ENCODE peak calls at places on chromosomes 12 and 14, in eight cellular contexts. N is mammary epithelial cell; L is IMR-90; F is CD4-positive, alpha-beta memory T cell; G is tibial artery; Y is GM23248; B is CD8-positive, alpha-beta memory T cell; R is psoas muscle. M is an unnamed sample.

GRCh38 chr12:93766802-93767523 is 89.8 kb downstream of the CRADD start:
- DNase-seq in N (peak; percentile 61), L (peak; percentile 76), F (peak; percentile 33), G (no peak), Y (peak; percentile 83), B (peak; percentile 6), R (no peak), M (peak; percentile 60)

GRCh38 chr12:93883436-93884154 is 206.4 kb downstream of the CRADD start:
- DNase-seq in N (no peak), L (peak; percentile 85), F (no peak), G (no peak), Y (peak; percentile 91), B (no peak), R (no peak), M (no peak)

GRCh38 chr14:102320033-102320660 is 601 bp downstream of the ZNF839 start:
- DNase-seq in N (peak; percentile 24), L (peak; percentile 56), F (no peak), G (peak; percentile 78), Y (peak; percentile 88), B (peak; percentile 46), R (peak; percentile 59), M (peak; percentile 30)

GRCh38 chr14:94412671-94413638 is 24.6 kb upstream of the SERPINA1 start:
- DNase-seq in N (peak; percentile 51), L (no peak), F (no peak), G (no peak), Y (no peak), B (no peak), R (no peak), M (no peak)

GRCh38 chr14:22650960-22651521 is 6.9 kb upstream of the OR6J1 start:
- DNase-seq in N (peak; percentile 71), L (no peak), F (no peak), G (no peak), Y (peak; percentile 44), B (no peak), R (no peak), M (no peak)

GRCh38 chr12:8947737-8948136 is 1.7 kb downstream of the M6PR start:
- DNase-seq in N (no peak), L (no peak), F (no peak), G (no peak), Y (peak; percentile 4), B (no peak), R (no peak), M (no peak)

GRCh38 chr12:2924019-2924418 is 33.3 kb downstream of the TULP3 start:
- DNase-seq in N (peak; percentile 12), L (peak; percentile 68), F (no peak), G (peak; percentile 12), Y (peak; percentile 51), B (no peak), R (no peak), M (no peak)

GRCh38 chr14:57057803-57058202 is 210.9 kb downstream of the EXOC5 start:
- DNase-seq in N (no peak), L (no peak), F (no peak), G (no peak), Y (no peak), B (no peak), R (no peak), M (no peak)

GRCh38 chr14:81474156-81474492 is 59.5 kb downstream of the SEL1L start:
- DNase-seq in N (no peak), L (no peak), F (peak; percentile 22), G (no peak), Y (no peak), B (peak; percentile 10), R (no peak), M (no peak)

GRCh38 chr12:65602579-65603295 is 221.5 kb upstream of the HMGA2 start:
- DNase-seq in N (peak; percentile 94), L (peak; percentile 97), F (no peak), G (peak; percentile 84), Y (peak; percentile 97), B (no peak), R (peak; percentile 70), M (peak; percentile 75)

GRCh38 chr12:107374136-107374535 is 280.8 kb upstream of the CRY1 start:
- DNase-seq in N (no peak), L (no peak), F (no peak), G (no peak), Y (no peak), B (peak; percentile 29), R (no peak), M (no peak)

DNA sequence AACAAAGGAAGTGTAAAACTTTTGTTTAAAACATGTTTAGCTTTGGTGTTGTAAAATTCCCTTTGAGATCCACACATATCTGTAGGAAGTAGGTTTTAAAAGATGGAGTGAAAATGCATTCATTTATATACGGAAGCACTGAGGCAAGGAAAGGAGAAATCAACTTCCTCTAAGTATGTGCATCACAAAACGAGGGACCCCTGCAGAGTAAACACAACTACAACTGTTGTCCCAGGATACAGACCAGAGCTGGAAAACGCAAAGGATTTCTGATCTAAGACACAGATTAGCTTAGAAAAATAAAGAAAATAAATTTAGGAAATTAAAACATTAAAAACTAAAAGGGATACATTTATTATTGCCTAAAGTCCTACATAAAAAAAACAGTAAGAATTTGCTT is 297.6 kb downstream of the MED13L start:
- DNase-seq in N (no peak), L (no peak), F (no peak), G (no peak), Y (no peak), B (no peak), R (no peak), M (no peak)
- H3K27ac ChIP-seq in N (no peak overlapping the region), L (no peak overlapping the region), F (no peak overlapping the region), G (peak overlapping the region; percentile 2), Y (no peak overlapping the region), B (no peak overlapping the region), R (no peak overlapping the region), M (no peak overlapping the region)

GRCh38 chr12:6699259-6699988 is 1.2 kb downstream of the PIANP start:
- DNase-seq in N (no peak), L (no peak), F (no peak), G (no peak), Y (peak; percentile 20), B (no peak), R (no peak), M (no peak)

GRCh38 chr12:6700646-6701051 is at the start of gene PIANP:
- DNase-seq in N (no peak), L (peak; percentile 21), F (peak; percentile 61), G (no peak), Y (peak; percentile 73), B (peak; percentile 43), R (peak; percentile 41), M (no peak)

GRCh38 chr12:6703631-6704030 is 3.0 kb upstream of the PIANP start:
- DNase-seq in N (no peak), L (peak; percentile 41), F (no peak), G (no peak), Y (peak; percentile 46), B (no peak), R (no peak), M (no peak)

GRCh38 chr12:6699989-6700645 is 498 bp downstream of the PIANP start:
- DNase-seq in N (no peak), L (no peak), F (no peak), G (no peak), Y (peak; percentile 34), B (no peak), R (no peak), M (no peak)

DNA sequence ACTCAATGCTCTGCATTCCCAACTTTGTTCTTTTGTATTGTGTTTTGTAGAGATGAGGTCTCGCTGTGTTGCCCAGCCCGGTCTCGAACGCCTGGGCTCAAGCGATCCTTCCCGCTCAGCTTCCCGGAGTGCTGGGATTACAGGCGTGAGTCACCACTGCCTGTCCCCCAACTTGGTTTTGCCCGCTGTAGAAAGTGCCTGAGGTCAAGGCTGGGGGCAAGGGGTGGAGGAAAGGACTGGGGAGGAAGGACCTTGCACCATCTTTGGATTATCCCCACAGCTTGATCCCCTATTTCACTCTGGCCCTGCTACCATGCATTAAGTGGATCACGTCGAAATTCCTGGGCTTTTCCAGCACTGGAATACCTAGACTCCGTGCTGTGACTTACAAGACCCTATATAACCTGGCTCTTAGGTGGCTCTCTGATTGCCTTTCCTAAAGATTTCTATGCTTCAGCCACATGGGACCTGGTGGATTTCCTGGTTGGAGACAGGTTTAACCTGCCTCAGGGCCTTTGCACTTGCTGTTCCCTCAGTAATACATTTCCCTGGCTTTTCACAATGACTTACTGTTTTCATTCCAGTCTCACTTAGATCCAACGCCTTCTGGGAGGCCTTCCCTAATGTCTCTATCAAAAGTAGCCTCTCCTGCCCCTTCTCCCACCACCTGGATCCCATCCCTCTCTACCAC is 608 bp upstream of the PIANP start:
- DNase-seq in N (no peak), L (no peak), F (no peak), G (no peak), Y (no peak), B (no peak), R (no peak), M (no peak)
- H3K27ac ChIP-seq in N (no peak overlapping the region), L (peak overlapping the region; percentile 21), F (no peak overlapping the region), G (no peak overlapping the region), Y (no peak overlapping the region), B (no peak overlapping the region), R (no peak overlapping the region), M (no peak overlapping the region)

DNA sequence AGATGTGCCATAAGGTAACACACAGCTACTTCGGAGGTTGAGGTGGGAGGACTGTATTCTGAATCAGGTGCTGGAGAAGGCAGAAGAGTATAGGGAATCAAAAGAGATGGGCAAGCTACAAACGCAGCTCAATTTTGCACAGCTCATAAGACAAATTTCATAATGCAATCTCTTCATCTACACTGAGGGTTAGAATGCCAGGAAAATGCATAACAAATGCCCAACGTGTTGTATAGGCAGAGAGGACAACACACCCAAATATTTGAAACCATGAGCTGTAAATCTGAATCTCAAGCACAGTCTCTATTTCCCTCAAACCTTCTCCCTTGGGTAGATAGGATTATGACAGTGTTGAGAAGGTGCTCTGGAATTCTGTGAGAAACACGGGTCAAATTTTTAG is 263.1 kb upstream of the FOXN3 start:
- DNase-seq in N (no peak), L (no peak), F (no peak), G (no peak), Y (no peak), B (no peak), R (no peak), M (no peak)
- H3K27ac ChIP-seq in N (no peak overlapping the region), L (no peak overlapping the region), F (no peak overlapping the region), G (no peak overlapping the region), Y (no peak overlapping the region), B (no peak overlapping the region), R (no peak overlapping the region), M (no peak overlapping the region)

DNA sequence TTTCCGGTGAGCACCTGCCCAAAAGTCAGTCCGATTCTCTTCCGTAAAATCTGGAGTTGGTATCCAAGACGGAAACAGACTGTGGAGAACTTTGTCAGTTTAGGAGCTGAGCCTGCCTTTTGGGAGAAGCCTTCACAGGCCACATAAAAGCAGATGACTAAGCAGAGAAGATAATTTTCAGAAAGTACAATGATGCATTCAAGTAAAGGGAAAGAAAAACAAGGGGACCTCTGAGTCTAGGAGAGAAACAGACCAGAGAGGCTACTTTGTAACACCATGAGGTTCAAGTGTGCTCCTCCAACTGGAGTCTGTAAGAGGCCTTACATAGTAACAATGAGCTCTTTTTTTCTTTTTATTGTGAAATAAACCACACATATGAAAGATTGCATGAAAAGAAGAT is 21.1 kb downstream of the TMED8 start:
- DNase-seq in N (peak; percentile 35), L (no peak), F (no peak), G (no peak), Y (peak; percentile 20), B (no peak), R (no peak), M (no peak)
- H3K27ac ChIP-seq in N (no peak overlapping the region), L (no peak overlapping the region), F (no peak overlapping the region), G (no peak overlapping the region), Y (no peak overlapping the region), B (no peak overlapping the region), R (no peak overlapping the region), M (no peak overlapping the region)

M was measured in heart left ventricle.